ENCODE peak calls at places on chromosomes 11 and 22, in six cellular contexts. W is left ventricle myocardium inferior, H is hepatocyte, V is heart right ventricle, A is colonic mucosa, B is right atrium auricular region. Q is an unnamed sample.
A peak's percentile ranks its signal among the peaks of the same experiment; 100 is the strongest.

GRCh38 chr11:35237860-35238715 is 99.1 kb downstream of the CD44 start:
- DNase-seq in W (no peak), H (peak; percentile 73), V (peak; percentile 62), A (peak; percentile 61), B (no peak), Q (no peak)

GRCh38 chr11:118928870-118929495 is 3.3 kb upstream of the BCL9L start:
- DNase-seq in W (peak; percentile 69), H (peak; percentile 84), V (peak; percentile 78), A (peak; percentile 65), B (no peak), Q (peak; percentile 80)

GRCh38 chr11:1515082-1516060 is 28.8 kb upstream of the MOB2 start:
- DNase-seq in W (peak; percentile 78), H (peak; percentile 85), V (peak; percentile 73), A (peak; percentile 80), B (peak; percentile 81), Q (peak; percentile 87)

GRCh38 chr11:48036011-48036410 is 55.7 kb downstream of the PTPRJ start:
- DNase-seq in W (no peak), H (no peak), V (no peak), A (no peak), B (no peak), Q (no peak)

GRCh38 chr11:8693010-8693551 is 10.5 kb downstream of the RPL27A start:
- DNase-seq in W (no peak), H (no peak), V (no peak), A (no peak), B (no peak), Q (no peak)

GRCh38 chr22:23569291-23569690 is 10.8 kb downstream of the IGLL1 start:
- DNase-seq in W (no peak), H (no peak), V (no peak), A (no peak), B (no peak), Q (no peak)

GRCh38 chr22:43094085-43094484 is 4.9 kb upstream of the TTLL1 start:
- DNase-seq in W (peak; percentile 70), H (peak; percentile 45), V (peak; percentile 53), A (peak; percentile 56), B (peak; percentile 79), Q (no peak)

GRCh38 chr11:597166-597725 is 18.5 kb downstream of the IRF7 start:
- DNase-seq in W (no peak), H (no peak), V (no peak), A (no peak), B (no peak), Q (no peak)

GRCh38 chr22:24578355-24579241 is 14.3 kb downstream of the LRRC75B start:
- DNase-seq in W (no peak), H (peak; percentile 67), V (no peak), A (peak; percentile 69), B (no peak), Q (no peak)

GRCh38 chr11:62298975-62299374 is at the start of gene SCGB1D4:
- DNase-seq in W (no peak), H (no peak), V (no peak), A (no peak), B (no peak), Q (no peak)

GRCh38 chr22:22703715-22704114 is 59.3 kb downstream of the GGTLC2 start:
- DNase-seq in W (no peak), H (peak; percentile 74), V (no peak), A (no peak), B (no peak), Q (no peak)

GRCh38 chr11:131025421-131026126 is 109.3 kb upstream of the SNX19 start:
- DNase-seq in W (no peak), H (no peak), V (peak; percentile 14), A (no peak), B (no peak), Q (no peak)

GRCh38 chr11:68411501-68411991 is 49.0 kb upstream of the PPP6R3 start:
- DNase-seq in W (no peak), H (no peak), V (no peak), A (peak; percentile 86), B (no peak), Q (no peak)

GRCh38 chr22:29308148-29308790 is 1.8 kb downstream of the GAS2L1 start:
- DNase-seq in W (no peak), H (no peak), V (no peak), A (no peak), B (no peak), Q (peak; percentile 59)

GRCh38 chr11:1882265-1883238 is 9.1 kb downstream of the PRR33 start:
- DNase-seq in W (peak; percentile 88), H (peak; percentile 92), V (peak; percentile 86), A (peak; percentile 81), B (no peak), Q (peak; percentile 84)

GRCh38 chr11:72228229-72228843 is 3.8 kb downstream of the INPPL1 start:
- DNase-seq in W (no peak), H (peak; percentile 11), V (peak; percentile 5), A (no peak), B (no peak), Q (peak; percentile 24)

GRCh38 chr11:69460540-69461257 is 20.8 kb upstream of the LINC01488 start:
- DNase-seq in W (no peak), H (no peak), V (no peak), A (no peak), B (no peak), Q (no peak)

GRCh38 chr22:41096391-41096790 is 4.0 kb downstream of the EP300 start:
- DNase-seq in W (no peak), H (no peak), V (no peak), A (no peak), B (no peak), Q (no peak)

GRCh38 chr22:41092847-41093371 is 517 bp downstream of the EP300 start:
- DNase-seq in W (no peak), H (peak; percentile 40), V (no peak), A (peak; percentile 44), B (no peak), Q (peak; percentile 65)

GRCh38 chr22:41091139-41092022 is 1.0 kb upstream of the EP300 start:
- DNase-seq in W (peak; percentile 99), H (peak; percentile 100), V (peak; percentile 99), A (peak; percentile 99), B (peak; percentile 99), Q (peak; percentile 99)

GRCh38 chr22:41094036-41094435 is 1.6 kb downstream of the EP300 start:
- DNase-seq in W (no peak), H (peak; percentile 25), V (no peak), A (peak; percentile 53), B (no peak), Q (no peak)

GRCh38 chr22:41092023-41092817 is at the start of gene EP300:
- DNase-seq in W (peak; percentile 86), H (peak; percentile 91), V (peak; percentile 88), A (peak; percentile 89), B (peak; percentile 83), Q (peak; percentile 87)
- TF ChIP-seq CTCF in W (peak; percentile 58), H (no peak), V (peak; percentile 26), A (no peak), B (no peak), Q (no peak)

DNA sequence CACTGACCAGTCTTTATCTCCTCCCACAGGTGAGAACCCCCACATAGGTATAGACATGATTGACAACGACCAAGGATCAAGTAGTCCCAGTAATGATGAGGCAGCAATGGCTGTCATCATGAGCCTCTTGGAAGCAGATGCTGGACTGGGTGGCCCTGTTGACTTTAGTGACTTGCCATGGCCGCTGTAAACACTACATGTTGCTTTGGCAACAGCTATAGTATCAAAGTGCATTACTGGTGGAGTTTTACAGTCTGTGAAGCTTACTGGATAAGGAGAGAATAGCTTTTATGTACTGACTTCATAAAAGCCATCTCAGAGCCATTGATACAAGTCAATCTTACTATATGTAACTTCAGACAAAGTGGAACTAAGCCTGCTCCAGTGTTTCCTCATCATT is 76.5 kb downstream of the BTBD10 start:
- DNase-seq in W (no peak), H (peak; percentile 52), V (no peak), A (peak; percentile 73), B (no peak), Q (no peak)
- H3K36me3 ChIP-seq in W (peaks cover 73% of the 10 kb centered on the region), H (no peaks in the 10 kb centered on the region), V (peaks cover 86% of the 10 kb centered on the region), A (no peaks in the 10 kb centered on the region), B (peaks cover 40% of the 10 kb centered on the region), Q (peaks cover 36% of the 10 kb centered on the region)

GRCh38 chr11:27720277-27720830 is 20.1 kb upstream of the BDNF start:
- DNase-seq in W (no peak), H (peak; percentile 86), V (peak; percentile 40), A (peak; percentile 40), B (no peak), Q (peak; percentile 45)
- TF ChIP-seq CTCF in W (no peak), H (peak; percentile 22), V (no peak), A (no peak), B (no peak), Q (no peak)

GRCh38 chr11:74816664-74817063 is 68.0 kb downstream of the RNF169 start:
- DNase-seq in W (no peak), H (no peak), V (no peak), A (no peak), B (no peak), Q (no peak)
- H3K36me3 ChIP-seq in W (peaks cover 30% of the 10 kb centered on the region), H (no peaks in the 10 kb centered on the region), V (peaks cover 17% of the 10 kb centered on the region), A (no peaks in the 10 kb centered on the region), B (peaks cover 8% of the 10 kb centered on the region), Q (no peaks in the 10 kb centered on the region)

GRCh38 chr22:20060700-20061480 is 19.2 kb upstream of the DGCR8 start:
- DNase-seq in W (no peak), H (no peak), V (no peak), A (no peak), B (no peak), Q (peak; percentile 61)
- TF ChIP-seq CTCF in W (peak; percentile 2), H (no peak), V (no peak), A (no peak), B (no peak), Q (no peak)

DNA sequence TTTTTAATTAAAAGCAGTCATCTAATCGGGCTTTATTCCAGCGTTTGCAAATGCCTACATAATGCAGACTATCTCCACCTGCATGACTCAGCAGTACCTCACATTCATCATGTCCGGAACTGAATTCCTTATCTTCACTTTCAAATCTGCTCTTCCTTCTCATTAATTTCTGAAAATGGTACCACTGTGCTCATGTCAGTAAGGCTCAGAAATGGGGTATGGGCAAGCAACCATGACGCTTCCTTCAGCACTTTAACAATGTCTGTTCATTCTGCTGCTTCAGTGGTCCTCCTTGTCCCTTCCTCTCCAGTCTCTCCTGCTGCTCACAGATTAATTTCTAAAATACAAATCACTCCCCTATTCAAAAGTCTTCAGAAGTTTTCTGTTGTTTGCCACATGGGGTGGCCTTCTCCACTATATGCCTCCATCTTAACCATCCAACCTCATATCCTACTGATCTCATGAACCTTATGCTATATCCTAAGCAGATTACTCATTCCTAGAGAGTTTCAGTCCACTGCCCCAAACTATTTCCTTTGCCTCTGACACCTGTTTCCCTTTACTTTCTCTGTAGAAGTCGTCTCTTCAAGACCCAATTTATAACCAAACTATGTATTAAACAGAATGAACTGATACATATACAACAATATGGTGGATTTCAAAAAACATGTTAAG is 7.0 kb downstream of the GTF2H1 start:
- DNase-seq in W (no peak), H (no peak), V (no peak), A (no peak), B (no peak), Q (no peak)
- H3K36me3 ChIP-seq in W (peaks cover 52% of the 10 kb centered on the region), H (no peaks in the 10 kb centered on the region), V (peaks cover 54% of the 10 kb centered on the region), A (no peaks in the 10 kb centered on the region), B (peaks cover 16% of the 10 kb centered on the region), Q (no peaks in the 10 kb centered on the region)

Q was measured in pancreas.